ENCODE peak calls at places on chromosomes 13 and 19, in seven cellular contexts. One of them, this sample, is unnamed.

GRCh38 chr13:29733069-29733700 is 117.2 kb downstream of the UBL3 start:
- DNase-seq in upper lobe of right lung: no peak
- DNase-seq in A172: peak
- DNase-seq in foreskin fibroblast: no peak
- DNase-seq in T-cell: no peak
- DNase-seq in stimulated activated CD8-positive, alpha-beta memory T cell treated with anti-CD3 and anti-CD28 coated beads, Interleukin-4, amount 100 ng/mL, for 1 hour: no peak
- DNase-seq in NCI-H2107: no peak
- DNase-seq in this sample: no peak

GRCh38 chr19:49136771-49137171 is 17.4 kb downstream of the PPFIA3 start:
- DNase-seq in upper lobe of right lung: no peak
- DNase-seq in T-cell: no peak
- DNase-seq in foreskin fibroblast: no peak
- DNase-seq in NCI-H2107: no peak
- DNase-seq in A172: no peak
- DNase-seq in stimulated activated CD8-positive, alpha-beta memory T cell treated with anti-CD3 and anti-CD28 coated beads, Interleukin-4, amount 100 ng/mL, for 1 hour: no peak
- DNase-seq in this sample: no peak

GRCh38 chr13:36031490-36031889 is 99.7 kb downstream of the DCLK1 start:
- DNase-seq in NCI-H2107: no peak
- DNase-seq in A172: no peak
- DNase-seq in stimulated activated CD8-positive, alpha-beta memory T cell treated with anti-CD3 and anti-CD28 coated beads, Interleukin-4, amount 100 ng/mL, for 1 hour: no peak
- DNase-seq in T-cell: no peak
- DNase-seq in foreskin fibroblast: no peak
- DNase-seq in upper lobe of right lung: no peak
- DNase-seq in this sample: no peak

GRCh38 chr19:359653-359925 is 15.0 kb upstream of the MIER2 start:
- DNase-seq in A172: no peak
- DNase-seq in upper lobe of right lung: no peak
- DNase-seq in stimulated activated CD8-positive, alpha-beta memory T cell treated with anti-CD3 and anti-CD28 coated beads, Interleukin-4, amount 100 ng/mL, for 1 hour: no peak
- DNase-seq in foreskin fibroblast: no peak
- DNase-seq in T-cell: no peak
- DNase-seq in NCI-H2107: no peak
- DNase-seq in this sample: no peak

GRCh38 chr13:111584101-111584500 is 263.7 kb downstream of the TEX29 start:
- DNase-seq in foreskin fibroblast: no peak
- DNase-seq in stimulated activated CD8-positive, alpha-beta memory T cell treated with anti-CD3 and anti-CD28 coated beads, Interleukin-4, amount 100 ng/mL, for 1 hour: no peak
- DNase-seq in A172: peak
- DNase-seq in T-cell: no peak
- DNase-seq in NCI-H2107: no peak
- DNase-seq in upper lobe of right lung: no peak
- DNase-seq in this sample: no peak

GRCh38 chr13:27036236-27036981 is 135.2 kb downstream of the USP12 start:
- DNase-seq in NCI-H2107: no peak
- DNase-seq in stimulated activated CD8-positive, alpha-beta memory T cell treated with anti-CD3 and anti-CD28 coated beads, Interleukin-4, amount 100 ng/mL, for 1 hour: no peak
- DNase-seq in A172: peak
- DNase-seq in upper lobe of right lung: no peak
- DNase-seq in foreskin fibroblast: no peak
- DNase-seq in T-cell: no peak
- DNase-seq in this sample: no peak

GRCh38 chr13:102584423-102584822 is 12.4 kb upstream of the TPP2 start:
- DNase-seq in upper lobe of right lung: no peak
- DNase-seq in foreskin fibroblast: no peak
- DNase-seq in A172: no peak
- DNase-seq in NCI-H2107: no peak
- DNase-seq in stimulated activated CD8-positive, alpha-beta memory T cell treated with anti-CD3 and anti-CD28 coated beads, Interleukin-4, amount 100 ng/mL, for 1 hour: no peak
- DNase-seq in T-cell: no peak
- DNase-seq in this sample: peak

GRCh38 chr19:49502866-49503581 is 6.8 kb downstream of the RPS11 start:
- DNase-seq in A172: peak
- DNase-seq in stimulated activated CD8-positive, alpha-beta memory T cell treated with anti-CD3 and anti-CD28 coated beads, Interleukin-4, amount 100 ng/mL, for 1 hour: no peak
- DNase-seq in NCI-H2107: peak
- DNase-seq in foreskin fibroblast: peak
- DNase-seq in T-cell: peak
- DNase-seq in upper lobe of right lung: no peak
- DNase-seq in this sample: no peak

GRCh38 chr19:14400913-14401312 is 18.2 kb downstream of the DDX39A start:
- DNase-seq in foreskin fibroblast: no peak
- DNase-seq in NCI-H2107: no peak
- DNase-seq in upper lobe of right lung: no peak
- DNase-seq in A172: peak
- DNase-seq in stimulated activated CD8-positive, alpha-beta memory T cell treated with anti-CD3 and anti-CD28 coated beads, Interleukin-4, amount 100 ng/mL, for 1 hour: no peak
- DNase-seq in T-cell: no peak
- DNase-seq in this sample: no peak

GRCh38 chr19:7732045-7732444 is at the start of gene CLEC4G:
- DNase-seq in T-cell: no peak
- DNase-seq in A172: no peak
- DNase-seq in NCI-H2107: no peak
- DNase-seq in upper lobe of right lung: no peak
- DNase-seq in foreskin fibroblast: no peak
- DNase-seq in stimulated activated CD8-positive, alpha-beta memory T cell treated with anti-CD3 and anti-CD28 coated beads, Interleukin-4, amount 100 ng/mL, for 1 hour: no peak
- DNase-seq in this sample: no peak

GRCh38 chr13:34594507-34594906 is 347.6 kb upstream of the NBEA start:
- DNase-seq in T-cell: no peak
- DNase-seq in stimulated activated CD8-positive, alpha-beta memory T cell treated with anti-CD3 and anti-CD28 coated beads, Interleukin-4, amount 100 ng/mL, for 1 hour: no peak
- DNase-seq in foreskin fibroblast: no peak
- DNase-seq in NCI-H2107: no peak
- DNase-seq in A172: no peak
- DNase-seq in upper lobe of right lung: no peak
- DNase-seq in this sample: no peak

GRCh38 chr13:46622918-46623256 is 69.9 kb downstream of the LRCH1 start:
- DNase-seq in upper lobe of right lung: no peak
- DNase-seq in NCI-H2107: no peak
- DNase-seq in A172: peak
- DNase-seq in T-cell: no peak
- DNase-seq in foreskin fibroblast: peak
- DNase-seq in stimulated activated CD8-positive, alpha-beta memory T cell treated with anti-CD3 and anti-CD28 coated beads, Interleukin-4, amount 100 ng/mL, for 1 hour: no peak
- DNase-seq in this sample: no peak

GRCh38 chr13:40402931-40403412 is 263.5 kb downstream of the FOXO1 start:
- DNase-seq in T-cell: no peak
- DNase-seq in stimulated activated CD8-positive, alpha-beta memory T cell treated with anti-CD3 and anti-CD28 coated beads, Interleukin-4, amount 100 ng/mL, for 1 hour: no peak
- DNase-seq in NCI-H2107: no peak
- DNase-seq in foreskin fibroblast: peak
- DNase-seq in upper lobe of right lung: no peak
- DNase-seq in A172: peak
- DNase-seq in this sample: no peak

GRCh38 chr19:1304197-1304924 is 18.7 kb downstream of the EFNA2 start:
- DNase-seq in foreskin fibroblast: no peak
- DNase-seq in upper lobe of right lung: no peak
- DNase-seq in T-cell: no peak
- DNase-seq in stimulated activated CD8-positive, alpha-beta memory T cell treated with anti-CD3 and anti-CD28 coated beads, Interleukin-4, amount 100 ng/mL, for 1 hour: no peak
- DNase-seq in A172: no peak
- DNase-seq in NCI-H2107: no peak
- DNase-seq in this sample: no peak

GRCh38 chr19:46297700-46298476 is 1.0 kb downstream of the HIF3A start:
- DNase-seq in A172: no peak
- DNase-seq in upper lobe of right lung: peak
- DNase-seq in T-cell: no peak
- DNase-seq in NCI-H2107: no peak
- DNase-seq in foreskin fibroblast: peak
- DNase-seq in stimulated activated CD8-positive, alpha-beta memory T cell treated with anti-CD3 and anti-CD28 coated beads, Interleukin-4, amount 100 ng/mL, for 1 hour: no peak
- DNase-seq in this sample: no peak

GRCh38 chr13:113837554-113838355 is 26.1 kb downstream of the GAS6 start:
- DNase-seq in A172: peak
- DNase-seq in T-cell: no peak
- DNase-seq in stimulated activated CD8-positive, alpha-beta memory T cell treated with anti-CD3 and anti-CD28 coated beads, Interleukin-4, amount 100 ng/mL, for 1 hour: no peak
- DNase-seq in NCI-H2107: no peak
- DNase-seq in upper lobe of right lung: peak
- DNase-seq in foreskin fibroblast: peak
- DNase-seq in this sample: no peak

GRCh38 chr19:5800361-5801270 is 4.3 kb upstream of the NRTN start:
- DNase-seq in foreskin fibroblast: no peak
- DNase-seq in stimulated activated CD8-positive, alpha-beta memory T cell treated with anti-CD3 and anti-CD28 coated beads, Interleukin-4, amount 100 ng/mL, for 1 hour: no peak
- DNase-seq in T-cell: no peak
- DNase-seq in NCI-H2107: no peak
- DNase-seq in upper lobe of right lung: no peak
- DNase-seq in A172: no peak
- DNase-seq in this sample: no peak

GRCh38 chr13:31072041-31072440 is 89.7 kb downstream of the HSPH1 start:
- DNase-seq in upper lobe of right lung: no peak
- DNase-seq in stimulated activated CD8-positive, alpha-beta memory T cell treated with anti-CD3 and anti-CD28 coated beads, Interleukin-4, amount 100 ng/mL, for 1 hour: no peak
- DNase-seq in NCI-H2107: no peak
- DNase-seq in foreskin fibroblast: no peak
- DNase-seq in T-cell: no peak
- DNase-seq in A172: peak
- DNase-seq in this sample: no peak

GRCh38 chr13:102487330-102487729 is 85.5 kb upstream of the FGF14 start:
- DNase-seq in NCI-H2107: no peak
- DNase-seq in foreskin fibroblast: no peak
- DNase-seq in upper lobe of right lung: no peak
- DNase-seq in A172: no peak
- DNase-seq in T-cell: no peak
- DNase-seq in stimulated activated CD8-positive, alpha-beta memory T cell treated with anti-CD3 and anti-CD28 coated beads, Interleukin-4, amount 100 ng/mL, for 1 hour: no peak
- DNase-seq in this sample: no peak

GRCh38 chr13:110319774-110320509 is 12.9 kb downstream of the COL4A2 start:
- DNase-seq in stimulated activated CD8-positive, alpha-beta memory T cell treated with anti-CD3 and anti-CD28 coated beads, Interleukin-4, amount 100 ng/mL, for 1 hour: no peak
- DNase-seq in NCI-H2107: no peak
- DNase-seq in A172: peak
- DNase-seq in T-cell: no peak
- DNase-seq in upper lobe of right lung: no peak
- DNase-seq in foreskin fibroblast: no peak
- DNase-seq in this sample: no peak

GRCh38 chr13:41222259-41222852 is 28.0 kb upstream of the KBTBD7 start:
- DNase-seq in stimulated activated CD8-positive, alpha-beta memory T cell treated with anti-CD3 and anti-CD28 coated beads, Interleukin-4, amount 100 ng/mL, for 1 hour: no peak
- DNase-seq in foreskin fibroblast: peak
- DNase-seq in T-cell: peak
- DNase-seq in NCI-H2107: no peak
- DNase-seq in A172: peak
- DNase-seq in upper lobe of right lung: no peak
- DNase-seq in this sample: no peak

This sample was measured in SIG-M5.